ENCODE peak calls at places on chromosome 2, in six cellular contexts. T is B cell, J is left ventricle myocardium inferior, F is PC-9, P is GM06990, Y is GM23338. O is an unnamed sample.

GRCh38 chr2:225326969-225327368 is 72.5 kb upstream of the NYAP2 start:
- DNase-seq in T (no peak), J (no peak), F (no peak), P (no peak), Y (no peak), O (no peak)

GRCh38 chr2:137249463-137249862 is 484.1 kb downstream of the THSD7B start:
- DNase-seq in T (no peak), J (no peak), F (no peak), P (no peak), Y (no peak), O (no peak)

GRCh38 chr2:98946875-98947274 is 10.8 kb upstream of the CRACDL start:
- DNase-seq in T (no peak), J (no peak), F (no peak), P (no peak), Y (no peak), O (no peak)

GRCh38 chr2:239363946-239364637 is 36.7 kb downstream of the HDAC4 start:
- DNase-seq in T (no peak), J (no peak), F (no peak), P (no peak), Y (no peak), O (no peak)

GRCh38 chr2:125456851-125457250 is 1199.1 kb upstream of the GYPC start:
- DNase-seq in T (no peak), J (no peak), F (no peak), P (no peak), Y (no peak), O (no peak)

GRCh38 chr2:183148967-183149366 is 24.7 kb downstream of the NUP35 start:
- DNase-seq in T (no peak), J (no peak), F (no peak), P (no peak), Y (no peak), O (no peak)

GRCh38 chr2:34547900-34548299 is 948.8 kb upstream of the FAM98A start:
- DNase-seq in T (no peak), J (no peak), F (no peak), P (no peak), Y (peak), O (no peak)

GRCh38 chr2:198283149-198283548 is 478.8 kb downstream of the PLCL1 start:
- DNase-seq in T (no peak), J (no peak), F (no peak), P (no peak), Y (no peak), O (no peak)

GRCh38 chr2:116440104-116440653 is 1374.3 kb upstream of the DDX18 start:
- DNase-seq in T (no peak), J (no peak), F (no peak), P (no peak), Y (no peak), O (no peak)

GRCh38 chr2:12797815-12798214 is 81.1 kb downstream of the TRIB2 start:
- DNase-seq in T (no peak), J (no peak), F (peak), P (no peak), Y (no peak), O (no peak)

GRCh38 chr2:69642709-69643601 is 584 bp downstream of the AAK1 start:
- DNase-seq in T (peak), J (peak), F (peak), P (peak), Y (peak), O (peak)

GRCh38 chr2:40317047-40317446 is 134.8 kb downstream of the SLC8A1 start:
- DNase-seq in T (no peak), J (no peak), F (no peak), P (no peak), Y (no peak), O (no peak)

GRCh38 chr2:190467575-190468083 is 59.5 kb downstream of the MFSD6 start:
- DNase-seq in T (no peak), J (no peak), F (no peak), P (no peak), Y (no peak), O (no peak)

DNA sequence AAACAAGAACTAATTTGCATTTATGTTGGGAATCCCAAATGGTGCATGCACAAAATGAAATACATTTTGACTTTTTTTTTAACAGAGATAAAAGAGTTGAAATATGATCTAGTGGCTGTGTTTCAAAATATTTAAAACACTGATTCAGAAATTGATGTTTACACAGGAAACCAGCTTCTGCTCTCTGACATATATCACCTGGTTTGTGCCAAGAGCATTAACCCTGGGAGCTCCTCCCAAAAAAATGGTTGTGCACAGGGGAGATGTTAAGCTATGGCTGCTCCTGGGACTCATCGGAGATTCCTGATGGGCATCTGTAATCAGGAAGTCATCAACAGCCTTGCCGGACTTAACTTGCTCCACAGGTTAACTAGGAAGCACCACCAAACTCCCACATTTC is 65.2 kb upstream of the MAL start:
- DNase-seq in T (no peak), J (no peak), F (peak), P (no peak), Y (no peak), O (no peak)
- TF ChIP-seq CTCF in T (no peak), J (no peak), F (no peak), P (no peak), Y (no peak), O (no peak)

GRCh38 chr2:128291161-128291843 is 27.4 kb downstream of the HS6ST1 start:
- DNase-seq in T (no peak), J (no peak), F (peak), P (no peak), Y (no peak), O (no peak)

GRCh38 chr2:128291844-128292598 is 26.6 kb downstream of the HS6ST1 start:
- DNase-seq in T (no peak), J (no peak), F (no peak), P (no peak), Y (no peak), O (no peak)

GRCh38 chr2:128292599-128293425 is 25.9 kb downstream of the HS6ST1 start:
- DNase-seq in T (no peak), J (no peak), F (no peak), P (no peak), Y (no peak), O (no peak)

GRCh38 chr2:128293870-128294455 is 24.7 kb downstream of the HS6ST1 start:
- DNase-seq in T (no peak), J (no peak), F (no peak), P (no peak), Y (no peak), O (no peak)

GRCh38 chr2:128293426-128293755 is 25.3 kb downstream of the HS6ST1 start:
- DNase-seq in T (no peak), J (no peak), F (no peak), P (no peak), Y (no peak), O (no peak)
- TF ChIP-seq CTCF in T (no peak), J (no peak), F (no peak), P (no peak), Y (no peak), O (no peak)

GRCh38 chr2:238130111-238130695 is 8.3 kb upstream of the KLHL30 start:
- DNase-seq in T (no peak), J (no peak), F (no peak), P (no peak), Y (no peak), O (no peak)
- TF ChIP-seq CTCF in T (no peak), J (no peak), F (no peak), P (no peak), Y (no peak), O (no peak)

GRCh38 chr2:5668682-5669267 is 23.4 kb upstream of the SOX11 start:
- DNase-seq in T (no peak), J (no peak), F (no peak), P (no peak), Y (no peak), O (no peak)
- TF ChIP-seq CTCF in T (no peak), J (no peak), F (no peak), P (no peak), Y (no peak), O (no peak)

GRCh38 chr2:128313076-128313836 is 5.4 kb downstream of the HS6ST1 start:
- DNase-seq in T (peak), J (no peak), F (no peak), P (no peak), Y (peak), O (no peak)
- TF ChIP-seq CTCF in T (no peak), J (no peak), F (peak), P (no peak), Y (peak), O (no peak)

GRCh38 chr2:42905341-42906114 is 113.1 kb upstream of the HAAO start:
- DNase-seq in T (no peak), J (no peak), F (no peak), P (no peak), Y (peak), O (no peak)
- TF ChIP-seq CTCF in T (no peak), J (peak), F (no peak), P (no peak), Y (no peak), O (no peak)

GRCh38 chr2:554444-554843 is 122.8 kb downstream of the TMEM18 start:
- DNase-seq in T (peak), J (no peak), F (no peak), P (no peak), Y (no peak), O (no peak)

GRCh38 chr2:550860-551259 is 126.3 kb downstream of the TMEM18 start:
- DNase-seq in T (peak), J (no peak), F (no peak), P (no peak), Y (no peak), O (no peak)

GRCh38 chr2:555164-555922 is 121.9 kb downstream of the TMEM18 start:
- DNase-seq in T (no peak), J (no peak), F (no peak), P (no peak), Y (no peak), O (no peak)

GRCh38 chr2:556494-556893 is 120.7 kb downstream of the TMEM18 start:
- DNase-seq in T (no peak), J (no peak), F (no peak), P (no peak), Y (no peak), O (no peak)

GRCh38 chr2:551621-552020 is 125.6 kb downstream of the TMEM18 start:
- DNase-seq in T (no peak), J (no peak), F (no peak), P (no peak), Y (no peak), O (no peak)
- TF ChIP-seq CTCF in T (no peak), J (no peak), F (no peak), P (no peak), Y (no peak), O (no peak)

GRCh38 chr2:88950010-88950409 is 258.5 kb downstream of the RPIA start:
- DNase-seq in T (peak), J (no peak), F (no peak), P (no peak), Y (peak), O (no peak)
- TF ChIP-seq CTCF in T (peak), J (peak), F (peak), P (no peak), Y (peak), O (no peak)

O was measured in GM13977.